ENCODE peak calls at places on chromosomes 11 and 22, in seven cellular contexts. V is HepG2, J is Peyer's patch, X is ovary, L is heart left ventricle, G is lower lobe of right lung, N is cardiac muscle cell. C is an unnamed sample.

GRCh38 chr11:116376054-116376453 is 396.7 kb downstream of the BUD13 start:
- DNase-seq in J (no peak), N (no peak), V (no peak), G (no peak), X (no peak), L (no peak), C (no peak)

GRCh38 chr11:45383229-45383628 is 97.1 kb upstream of the SYT13 start:
- DNase-seq in V (no peak), X (no peak), J (no peak), L (no peak), N (no peak), G (no peak), C (no peak)

GRCh38 chr11:114166389-114166788 is 106.9 kb downstream of the ZBTB16 start:
- DNase-seq in J (no peak), G (no peak), X (no peak), L (no peak), N (no peak), V (no peak), C (no peak)

GRCh38 chr22:48517039-48518030 is 1310.3 kb downstream of the BRD1 start:
- DNase-seq in N (no peak), L (no peak), V (peak), X (no peak), J (no peak), G (no peak), C (no peak)

GRCh38 chr11:60334005-60334620 is 7.1 kb downstream of the MS4A6E start:
- DNase-seq in L (no peak), V (peak), N (peak), J (no peak), G (peak), X (no peak), C (no peak)

GRCh38 chr22:43504666-43505261 is 93.0 kb downstream of the MPPED1 start:
- DNase-seq in X (no peak), V (no peak), N (no peak), G (no peak), L (no peak), J (no peak), C (no peak)

GRCh38 chr11:77039491-77040400 is 5.5 kb downstream of the B3GNT6 start:
- DNase-seq in X (no peak), N (peak), J (peak), G (no peak), L (no peak), V (no peak), C (peak)

GRCh38 chr11:30423886-30424285 is 101.0 kb downstream of the ARL14EP start:
- DNase-seq in L (no peak), J (no peak), X (no peak), G (no peak), N (no peak), V (no peak), C (no peak)

GRCh38 chr11:71210861-71211260 is 41.5 kb downstream of the SHANK2 start:
- DNase-seq in L (no peak), J (no peak), V (no peak), N (no peak), G (no peak), X (no peak), C (no peak)

GRCh38 chr22:27483095-27483798 is 318.3 kb downstream of the MN1 start:
- DNase-seq in L (no peak), J (no peak), N (no peak), X (no peak), V (no peak), G (no peak), C (no peak)

GRCh38 chr11:19953342-19953741 is 206.9 kb downstream of the DBX1 start:
- DNase-seq in X (no peak), N (no peak), J (no peak), G (no peak), V (peak), L (no peak), C (no peak)

GRCh38 chr22:50271519-50271970 is 1.4 kb upstream of the MAPK11 start:
- DNase-seq in J (peak), G (no peak), X (peak), V (peak), N (peak), L (peak), C (peak)

GRCh38 chr22:50272103-50272782 is 2.1 kb upstream of the MAPK11 start:
- DNase-seq in G (no peak), J (no peak), N (no peak), L (no peak), V (no peak), X (no peak), C (no peak)

GRCh38 chr22:50276143-50276542 is 6.0 kb upstream of the MAPK11 start:
- DNase-seq in J (peak), L (peak), X (peak), G (peak), V (peak), N (peak), C (peak)

GRCh38 chr22:50275181-50276055 is 5.2 kb upstream of the MAPK11 start:
- DNase-seq in X (no peak), N (no peak), V (no peak), G (no peak), J (no peak), L (no peak), C (no peak)

DNA sequence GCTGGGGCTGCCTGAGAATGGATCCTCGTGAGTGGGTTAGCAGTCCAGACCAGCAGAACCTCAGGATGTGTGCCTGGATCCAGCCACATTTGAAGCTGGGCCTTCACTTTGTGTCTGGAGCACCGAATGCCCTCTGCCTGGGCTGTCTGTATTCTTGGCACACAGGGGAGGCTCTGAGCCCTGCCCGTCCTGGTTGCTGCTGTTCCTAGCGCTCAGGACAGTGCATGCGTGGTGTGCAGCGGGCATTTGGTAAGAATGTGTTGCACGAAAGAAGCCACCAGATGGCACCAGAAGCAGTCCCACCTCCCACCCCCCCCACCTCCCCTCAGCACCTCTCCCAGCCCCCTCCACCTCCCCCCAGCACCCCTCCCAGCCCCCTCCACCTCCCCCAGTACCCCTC is 4.1 kb upstream of the MAPK11 start:
- DNase-seq in N (peak), X (no peak), J (no peak), G (no peak), V (peak), L (no peak), C (no peak)
- TF ChIP-seq CTCF in N (peak), X (no peak), J (no peak), G (no peak), V (peak), L (peak), C (peak)

GRCh38 chr11:117381988-117382387 is 54.3 kb downstream of the CEP164 start:
- DNase-seq in X (no peak), J (no peak), L (no peak), G (no peak), V (no peak), N (no peak), C (no peak)
- H3K4me3 ChIP-seq in X (no peak), J (no peak), L (no peak), G (no peak), V (no peak), N (no peak), C (no peak)

GRCh38 chr11:25529572-25529971 is 802.4 kb upstream of the ANO3 start:
- DNase-seq in V (no peak), N (no peak), L (no peak), G (no peak), X (no peak), J (no peak), C (no peak)
- H3K27ac ChIP-seq in V (no peak), N (no peak), L (no peak), G (no peak), X (no peak), J (no peak), C (no peak)

GRCh38 chr22:19086417-19086816 is 35.8 kb downstream of the DGCR2 start:
- DNase-seq in V (no peak), G (no peak), N (no peak), X (no peak), J (no peak), L (no peak), C (no peak)

GRCh38 chr22:19082793-19083192 is 39.4 kb downstream of the DGCR2 start:
- DNase-seq in J (no peak), X (no peak), N (no peak), L (peak), V (no peak), G (no peak), C (no peak)

GRCh38 chr22:19086944-19087343 is 35.3 kb downstream of the DGCR2 start:
- DNase-seq in G (no peak), N (no peak), V (no peak), L (no peak), J (no peak), X (no peak), C (no peak)

GRCh38 chr22:19082101-19082500 is 40.1 kb downstream of the DGCR2 start:
- DNase-seq in L (no peak), J (no peak), V (no peak), G (no peak), N (no peak), X (no peak), C (no peak)

DNA sequence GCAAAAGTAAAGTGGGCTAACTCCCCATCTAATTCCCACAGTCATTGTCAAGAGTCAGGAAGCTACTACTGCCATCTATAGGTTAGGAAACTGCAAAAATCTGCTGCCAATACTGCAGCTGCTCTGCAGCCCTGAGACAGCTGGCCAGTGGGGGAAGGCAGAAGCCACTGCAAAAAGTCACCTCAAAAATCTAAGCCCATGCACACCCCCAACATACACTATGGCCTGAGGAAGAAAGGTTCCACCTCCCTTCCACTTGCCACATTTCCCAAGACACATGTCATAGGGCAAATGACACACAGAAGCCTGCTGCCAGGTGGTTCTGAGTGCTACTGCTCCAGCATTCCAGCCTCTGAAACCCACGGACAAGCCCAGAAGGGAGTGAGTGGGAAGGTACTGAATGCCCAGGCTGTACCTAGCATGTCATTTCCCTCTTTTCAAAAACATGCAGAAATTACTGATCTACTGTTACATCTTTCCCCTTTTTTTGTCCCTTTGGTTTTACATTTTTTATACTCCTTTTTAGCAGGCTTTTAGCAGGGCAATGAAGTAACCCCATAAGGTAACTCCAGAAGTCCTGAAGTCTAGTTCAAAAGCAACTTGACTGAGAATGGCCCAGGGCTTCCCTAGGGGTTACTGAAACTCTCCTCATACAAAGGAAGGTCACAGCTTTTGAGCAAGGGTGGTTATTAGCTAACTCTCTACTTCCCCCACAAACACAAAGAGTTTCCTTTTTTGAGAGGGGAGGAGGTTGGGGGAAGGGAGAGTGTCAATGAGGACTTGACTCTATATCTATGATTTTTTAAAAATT is 36.8 kb downstream of the DGCR2 start:
- DNase-seq in J (no peak), V (peak), X (no peak), L (no peak), N (no peak), G (no peak), C (no peak)
- TF ChIP-seq CTCF in J (peak), V (peak), X (no peak), L (no peak), N (peak), G (no peak), C (no peak)

GRCh38 chr11:86214710-86215109 is 29.8 kb upstream of the EED start:
- DNase-seq in N (no peak), J (no peak), X (no peak), L (no peak), G (no peak), V (no peak), C (no peak)

GRCh38 chr11:86220654-86221053 is 23.9 kb upstream of the EED start:
- DNase-seq in V (no peak), L (no peak), X (no peak), J (no peak), G (no peak), N (no peak), C (no peak)

GRCh38 chr11:86219291-86220193 is 25.0 kb upstream of the EED start:
- DNase-seq in G (no peak), N (no peak), L (no peak), X (no peak), J (no peak), V (no peak), C (no peak)

GRCh38 chr11:86222081-86222480 is 22.5 kb upstream of the EED start:
- DNase-seq in J (no peak), V (no peak), N (no peak), X (no peak), G (no peak), L (no peak), C (no peak)

GRCh38 chr11:86218125-86219081 is 26.1 kb upstream of the EED start:
- DNase-seq in V (peak), X (peak), G (peak), L (peak), J (peak), N (peak), C (peak)
- H3K4me3 ChIP-seq in V (no peak), X (no peak), G (peak), L (no peak), J (peak), N (no peak), C (no peak)

GRCh38 chr11:5196731-5197130 is 3.8 kb downstream of the OR51V1 start:
- DNase-seq in L (no peak), G (no peak), J (no peak), N (no peak), X (no peak), V (no peak), C (no peak)
- H3K27ac ChIP-seq in L (no peak), G (no peak), J (no peak), N (no peak), X (no peak), V (no peak), C (no peak)

GRCh38 chr22:20027966-20028854 is 7.3 kb downstream of the TANGO2 start:
- DNase-seq in X (peak), L (no peak), V (no peak), G (no peak), N (no peak), J (peak), C (no peak)
- TF ChIP-seq CTCF in X (no peak), L (no peak), V (peak), G (peak), N (peak), J (peak), C (peak)

DNA sequence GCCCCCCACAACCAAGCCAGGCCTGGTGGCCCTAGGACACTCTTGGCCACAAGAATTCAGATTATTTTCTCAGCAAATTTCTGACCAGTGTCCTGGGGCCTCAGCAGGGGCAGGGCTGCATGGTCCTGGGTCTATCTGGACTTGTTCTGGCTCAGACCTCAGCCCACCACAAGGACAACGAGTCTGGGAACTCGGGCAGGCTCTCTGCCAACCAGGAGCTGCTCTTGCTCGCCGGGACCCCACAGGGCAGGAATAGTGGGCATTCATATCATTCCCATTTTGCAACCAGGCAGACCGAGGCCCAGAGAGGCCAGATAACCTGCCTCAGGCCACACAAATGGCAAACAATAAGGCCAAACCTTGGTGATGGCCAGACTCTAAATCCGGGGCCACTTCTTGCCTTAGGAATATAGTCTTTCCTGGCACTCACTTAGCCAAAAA is 75.4 kb upstream of the WNT7B start:
- DNase-seq in L (no peak), J (no peak), N (no peak), V (no peak), G (peak), X (peak), C (peak)
- H3K4me3 ChIP-seq in L (peak), J (peak), N (no peak), V (no peak), G (peak), X (peak), C (peak)

DNA sequence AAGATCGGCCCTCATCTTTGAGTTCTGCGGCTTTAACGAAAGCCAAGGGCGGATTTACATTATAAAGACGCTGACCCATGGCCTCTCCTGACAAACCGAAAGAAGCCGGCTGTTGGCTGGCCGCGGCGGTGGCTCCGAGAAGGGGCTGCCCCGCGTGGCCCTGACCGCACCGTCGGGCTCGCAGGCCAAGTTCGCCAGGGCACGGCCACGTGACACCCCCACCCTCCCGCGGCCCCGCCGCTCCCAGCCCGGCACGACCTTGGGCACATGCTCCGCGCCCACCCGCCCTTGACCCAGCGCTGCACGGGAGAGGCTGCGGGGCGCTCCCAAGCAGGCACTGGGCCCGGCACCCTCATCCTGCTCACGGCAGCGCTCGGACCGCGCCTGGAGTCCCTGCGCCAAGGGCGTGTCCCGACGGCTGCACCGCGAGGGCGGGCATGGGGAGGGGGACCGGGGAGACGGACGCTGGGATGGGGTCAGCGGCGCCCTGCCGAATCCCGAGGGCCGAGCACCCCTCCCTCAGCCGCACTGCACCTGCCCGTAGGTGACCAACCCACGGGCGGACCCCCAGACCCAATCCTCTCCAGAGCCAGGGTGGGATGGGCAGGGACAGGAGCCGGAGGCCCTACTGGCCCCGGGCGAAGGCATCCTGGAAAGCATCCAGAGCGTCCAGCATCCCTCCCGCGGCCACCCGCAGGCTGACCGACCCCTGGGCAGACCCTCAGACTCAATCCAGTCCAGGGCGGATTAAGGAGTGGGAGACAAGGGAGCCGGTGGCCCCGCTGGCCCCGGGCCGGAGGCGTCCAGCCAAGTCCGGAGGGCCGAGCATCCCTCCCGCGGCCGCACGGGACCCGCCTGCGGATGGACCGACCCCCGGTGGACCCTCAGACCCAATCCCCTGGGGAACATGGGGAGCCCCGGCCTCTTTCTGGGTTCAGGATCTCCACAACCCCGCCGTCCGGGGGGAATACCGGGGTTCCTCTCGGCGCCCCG is 759 bp downstream of the CPT1A start:
- DNase-seq in J (peak), X (peak), G (peak), V (no peak), N (peak), L (peak), C (peak)
- H3K27ac ChIP-seq in J (peak), X (peak), G (peak), V (no peak), N (no peak), L (peak), C (peak)

GRCh38 chr11:118050208-118050891 is 26.5 kb upstream of the TMPRSS4 start:
- DNase-seq in L (no peak), G (no peak), V (no peak), X (no peak), J (no peak), N (no peak), C (no peak)

GRCh38 chr11:118052581-118053206 is 24.2 kb upstream of the TMPRSS4 start:
- DNase-seq in X (no peak), G (no peak), J (no peak), V (no peak), L (no peak), N (no peak), C (no peak)

GRCh38 chr11:118049771-118050170 is 27.1 kb upstream of the TMPRSS4 start:
- DNase-seq in N (no peak), J (no peak), L (no peak), V (no peak), G (no peak), X (no peak), C (no peak)

GRCh38 chr11:118051611-118052461 is 25.0 kb upstream of the TMPRSS4 start:
- DNase-seq in J (no peak), L (no peak), G (no peak), X (no peak), N (no peak), V (no peak), C (no peak)

GRCh38 chr11:118051136-118051610 is 25.7 kb upstream of the TMPRSS4 start:
- DNase-seq in G (no peak), V (no peak), N (no peak), J (no peak), L (no peak), X (no peak), C (no peak)
- TF ChIP-seq CTCF in G (no peak), V (no peak), N (no peak), J (no peak), L (no peak), X (no peak), C (no peak)